ENCODE peak calls at places on chromosome 7, in four cellular contexts. One of them, this sample, is unnamed.
A peak's percentile ranks its signal among the peaks of the same experiment; 100 is the strongest.

GRCh38 chr7:73740771-73741170 is 2.2 kb upstream of the ABHD11 start:
- DNase-seq in type B pancreatic cell: no peak
- DNase-seq in transverse colon: no peak
- DNase-seq in H9: peak; percentile 71
- DNase-seq in this sample: no peak

GRCh38 chr7:110264288-110264687 is 826.6 kb upstream of the LRRN3 start:
- DNase-seq in H9: no peak
- DNase-seq in type B pancreatic cell: no peak
- DNase-seq in transverse colon: no peak
- DNase-seq in this sample: no peak

GRCh38 chr7:30396379-30396778 is 82.2 kb downstream of the NOD1 start:
- DNase-seq in transverse colon: no peak
- DNase-seq in type B pancreatic cell: no peak
- DNase-seq in H9: no peak
- DNase-seq in this sample: no peak

GRCh38 chr7:29879609-29880008 is 73.3 kb downstream of the WIPF3 start:
- DNase-seq in type B pancreatic cell: no peak
- DNase-seq in transverse colon: no peak
- DNase-seq in H9: no peak
- DNase-seq in this sample: no peak

GRCh38 chr7:70189261-70189660 is 591.0 kb downstream of the AUTS2 start:
- DNase-seq in H9: no peak
- DNase-seq in type B pancreatic cell: no peak
- DNase-seq in transverse colon: no peak
- DNase-seq in this sample: no peak

GRCh38 chr7:114539575-114539974 is 125.0 kb downstream of the FOXP2 start:
- DNase-seq in type B pancreatic cell: no peak
- DNase-seq in H9: no peak
- DNase-seq in transverse colon: peak; percentile 7
- DNase-seq in this sample: no peak

GRCh38 chr7:8566016-8566415 is 132.6 kb downstream of the NXPH1 start:
- DNase-seq in transverse colon: no peak
- DNase-seq in H9: no peak
- DNase-seq in type B pancreatic cell: no peak
- DNase-seq in this sample: no peak

GRCh38 chr7:46127805-46128204 is 206.7 kb upstream of the IGFBP3 start:
- DNase-seq in H9: no peak
- DNase-seq in type B pancreatic cell: no peak
- DNase-seq in transverse colon: no peak
- DNase-seq in this sample: no peak

GRCh38 chr7:151126500-151127137 is 40.3 kb downstream of the AGAP3 start:
- DNase-seq in transverse colon: peak; percentile 77
- DNase-seq in H9: no peak
- DNase-seq in type B pancreatic cell: no peak
- DNase-seq in this sample: no peak

GRCh38 chr7:30148951-30149459 is 14.2 kb downstream of the MTURN start:
- DNase-seq in type B pancreatic cell: no peak
- DNase-seq in H9: no peak
- DNase-seq in transverse colon: no peak
- DNase-seq in this sample: no peak

GRCh38 chr7:87001214-87001613 is 58.2 kb downstream of the ELAPOR2 start:
- DNase-seq in type B pancreatic cell: no peak
- DNase-seq in H9: no peak
- DNase-seq in transverse colon: no peak
- DNase-seq in this sample: no peak

GRCh38 chr7:69620063-69620462 is 21.8 kb downstream of the AUTS2 start:
- DNase-seq in transverse colon: no peak
- DNase-seq in type B pancreatic cell: no peak
- DNase-seq in H9: no peak
- DNase-seq in this sample: no peak

GRCh38 chr7:81014266-81014665 is 95.4 kb upstream of the SEMA3C start:
- DNase-seq in transverse colon: no peak
- DNase-seq in H9: no peak
- DNase-seq in type B pancreatic cell: no peak
- DNase-seq in this sample: no peak

GRCh38 chr7:771241-772004 is 44.3 kb upstream of the PRKAR1B start:
- DNase-seq in transverse colon: peak; percentile 69
- DNase-seq in type B pancreatic cell: no peak
- DNase-seq in H9: no peak
- DNase-seq in this sample: no peak

GRCh38 chr7:99929730-99930053 is 272 bp upstream of the GJC3 start:
- DNase-seq in H9: no peak
- DNase-seq in transverse colon: no peak
- DNase-seq in type B pancreatic cell: no peak
- DNase-seq in this sample: no peak

GRCh38 chr7:139118803-139119485 is 9.4 kb upstream of the ZC3HAV1 start:
- DNase-seq in transverse colon: peak; percentile 70
- DNase-seq in type B pancreatic cell: no peak
- DNase-seq in H9: no peak
- DNase-seq in this sample: no peak

GRCh38 chr7:20346577-20346976 is 15.9 kb downstream of the ITGB8 start:
- DNase-seq in H9: no peak
- DNase-seq in type B pancreatic cell: no peak
- DNase-seq in transverse colon: no peak
- DNase-seq in this sample: no peak

GRCh38 chr7:98282727-98283126 is 1.2 kb downstream of the BRI3 start:
- DNase-seq in H9: no peak
- DNase-seq in type B pancreatic cell: no peak
- DNase-seq in transverse colon: no peak
- DNase-seq in this sample: no peak

GRCh38 chr7:3117488-3118228 is 74.0 kb upstream of the CARD11 start:
- DNase-seq in H9: no peak
- DNase-seq in transverse colon: no peak
- DNase-seq in type B pancreatic cell: no peak
- DNase-seq in this sample: no peak

GRCh38 chr7:128743112-128743772 is 4.1 kb downstream of the CALU start:
- DNase-seq in H9: no peak
- DNase-seq in type B pancreatic cell: no peak
- DNase-seq in transverse colon: no peak
- DNase-seq in this sample: no peak

GRCh38 chr7:147579148-147579547 is 1011.4 kb upstream of the C7orf33 start:
- DNase-seq in type B pancreatic cell: no peak
- DNase-seq in H9: no peak
- DNase-seq in transverse colon: no peak
- DNase-seq in this sample: no peak

GRCh38 chr7:116669769-116670168 is 2.2 kb upstream of the MET start:
- DNase-seq in H9: no peak
- DNase-seq in type B pancreatic cell: no peak
- DNase-seq in transverse colon: no peak
- DNase-seq in this sample: no peak

GRCh38 chr7:83410989-83411591 is 237.8 kb downstream of the SEMA3E start:
- DNase-seq in H9: no peak
- DNase-seq in transverse colon: no peak
- DNase-seq in type B pancreatic cell: no peak
- DNase-seq in this sample: no peak

GRCh38 chr7:157339777-157340677 is 3.2 kb downstream of the DNAJB6 start:
- DNase-seq in transverse colon: peak; percentile 70
- DNase-seq in H9: no peak
- DNase-seq in type B pancreatic cell: no peak
- DNase-seq in this sample: no peak

GRCh38 chr7:81210092-81211064 is 291.5 kb upstream of the SEMA3C start:
- DNase-seq in transverse colon: no peak
- DNase-seq in type B pancreatic cell: no peak
- DNase-seq in H9: no peak
- DNase-seq in this sample: no peak

GRCh38 chr7:153413199-153413539 is 639.0 kb upstream of the DPP6 start:
- DNase-seq in H9: no peak
- DNase-seq in transverse colon: no peak
- DNase-seq in type B pancreatic cell: no peak
- DNase-seq in this sample: no peak

GRCh38 chr7:92988051-92988450 is 129.7 kb downstream of the SAMD9 start:
- DNase-seq in type B pancreatic cell: no peak
- DNase-seq in transverse colon: no peak
- DNase-seq in H9: no peak
- DNase-seq in this sample: no peak

GRCh38 chr7:15625456-15625855 is 61.0 kb downstream of the MEOX2 start:
- DNase-seq in transverse colon: no peak
- DNase-seq in type B pancreatic cell: no peak
- DNase-seq in H9: no peak
- DNase-seq in this sample: no peak

GRCh38 chr7:55409474-55410225 is 44.5 kb downstream of the LANCL2 start:
- DNase-seq in type B pancreatic cell: no peak
- DNase-seq in transverse colon: no peak
- DNase-seq in H9: no peak
- DNase-seq in this sample: no peak

GRCh38 chr7:76080211-76080610 is 32.3 kb downstream of the MDH2 start:
- DNase-seq in transverse colon: no peak
- DNase-seq in H9: no peak
- DNase-seq in type B pancreatic cell: no peak
- DNase-seq in this sample: no peak